ENCODE peak calls at places on chromosomes 5 and 9, in eight cellular contexts. X, Z, C, L, A, W, B and Y are unnamed samples.
A peak's percentile ranks its signal among the peaks of the same experiment; 100 is the strongest.

GRCh38 chr9:31674264-31674663 is 710.2 kb upstream of the ACO1 start:
- DNase-seq in X (no peak), Z (peak; percentile 12), C (no peak), L (no peak), A (no peak), W (no peak), B (no peak), Y (no peak)

GRCh38 chr9:34884732-34885131 is 73.4 kb upstream of the PHF24 start:
- DNase-seq in X (no peak), Z (no peak), C (no peak), L (no peak), A (no peak), W (no peak), B (no peak), Y (no peak)

GRCh38 chr5:65197899-65198776 is 283.6 kb downstream of the ADAMTS6 start:
- DNase-seq in X (no peak), Z (no peak), C (no peak), L (no peak), A (no peak), W (no peak), B (no peak), Y (no peak)

GRCh38 chr5:43193171-43193951 is 1.3 kb downstream of the NIM1K start:
- DNase-seq in X (peak; percentile 83), Z (peak; percentile 92), C (no peak), L (no peak), A (no peak), W (no peak), B (no peak), Y (no peak)

GRCh38 chr5:61805101-61805500 is 473.0 kb downstream of the ZSWIM6 start:
- DNase-seq in X (no peak), Z (peak; percentile 78), C (no peak), L (peak; percentile 24), A (no peak), W (no peak), B (no peak), Y (no peak)

GRCh38 chr9:79764377-79764776 is 192.6 kb downstream of the TLE4 start:
- DNase-seq in X (peak; percentile 96), Z (peak; percentile 98), C (no peak), L (no peak), A (peak; percentile 53), W (no peak), B (no peak), Y (no peak)

GRCh38 chr9:82991684-82992083 is 71.3 kb downstream of the RASEF start:
- DNase-seq in X (no peak), Z (peak; percentile 6), C (no peak), L (no peak), A (no peak), W (no peak), B (no peak), Y (no peak)

GRCh38 chr5:121976979-121977378 is 15.2 kb downstream of the SRFBP1 start:
- DNase-seq in X (no peak), Z (peak; percentile 24), C (no peak), L (no peak), A (no peak), W (no peak), B (no peak), Y (no peak)

DNA sequence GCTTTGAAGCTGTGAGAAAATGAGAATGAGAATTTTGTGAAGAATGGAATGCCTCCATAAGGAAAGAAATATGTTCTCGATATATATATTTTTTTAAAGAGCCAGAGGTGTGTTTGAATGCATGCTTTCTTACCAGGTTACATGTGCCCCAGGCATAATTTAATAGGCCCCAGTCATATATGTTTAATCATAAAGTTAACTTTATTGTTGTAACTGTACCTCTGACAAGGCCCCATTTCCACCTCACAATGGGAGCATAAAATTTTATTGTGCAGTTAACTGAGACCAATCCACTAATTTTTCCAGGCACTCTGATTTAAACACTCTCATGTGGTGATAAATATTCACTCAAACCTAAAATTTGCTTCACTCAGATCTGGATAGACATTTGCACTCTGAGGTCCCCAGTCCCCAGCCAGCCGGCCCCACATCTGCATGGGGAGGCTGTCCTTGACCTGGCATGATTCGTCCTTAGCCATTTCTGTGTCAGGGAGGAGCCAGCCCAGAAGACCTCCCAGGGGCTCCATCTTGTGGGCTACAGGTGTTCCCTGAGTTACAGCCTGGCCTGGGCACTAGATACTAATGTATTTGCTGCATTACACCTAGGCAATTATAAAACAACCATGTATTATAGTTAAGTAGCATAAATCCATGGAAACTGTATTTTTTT is 245.8 kb downstream of the MTRR start:
- DNase-seq in X (no peak), Z (no peak), C (no peak), L (no peak), A (no peak), W (peak; percentile 19), B (no peak), Y (no peak)
- TF ChIP-seq CTCF in X (no peak), Z (no peak), C (no peak), L (no peak), A (no peak), W (no peak), B (no peak), Y (no peak)

GRCh38 chr5:169808118-169808581 is 171.1 kb downstream of the DOCK2 start:
- DNase-seq in X (no peak), Z (no peak), C (no peak), L (no peak), A (no peak), W (no peak), B (no peak), Y (no peak)
- TF ChIP-seq CTCF in X (no peak), Z (no peak), C (no peak), L (no peak), A (no peak), W (no peak), B (no peak), Y (no peak)

GRCh38 chr5:75331095-75332090 is 5.6 kb upstream of the HMGCR start:
- DNase-seq in X (no peak), Z (no peak), C (no peak), L (no peak), A (no peak), W (no peak), B (no peak), Y (no peak)
- TF ChIP-seq CTCF in X (no peak), Z (no peak), C (no peak), L (no peak), A (no peak), W (no peak), B (peak; percentile 23), Y (no peak)

GRCh38 chr9:121239071-121239470 is 28.9 kb upstream of the GSN start:
- DNase-seq in X (no peak), Z (no peak), C (no peak), L (no peak), A (no peak), W (no peak), B (no peak), Y (no peak)
- TF ChIP-seq CTCF in X (no peak), Z (no peak), C (no peak), L (no peak), A (no peak), W (no peak), B (no peak), Y (no peak)

GRCh38 chr9:20941177-20941690 is 90.2 kb downstream of the HACD4 start:
- DNase-seq in X (no peak), Z (peak; percentile 73), C (no peak), L (peak; percentile 39), A (peak; percentile 47), W (peak; percentile 55), B (no peak), Y (no peak)
- TF ChIP-seq CTCF in X (peak; percentile 86), Z (peak; percentile 77), C (peak; percentile 71), L (peak; percentile 47), A (peak; percentile 75), W (peak; percentile 80), B (peak; percentile 89), Y (peak; percentile 89)

GRCh38 chr9:99732715-99733114 is 89.0 kb upstream of the NR4A3 start:
- DNase-seq in X (no peak), Z (no peak), C (no peak), L (no peak), A (no peak), W (no peak), B (no peak), Y (no peak)

GRCh38 chr9:99731950-99732349 is 89.7 kb upstream of the NR4A3 start:
- DNase-seq in X (no peak), Z (no peak), C (no peak), L (no peak), A (no peak), W (no peak), B (no peak), Y (no peak)

GRCh38 chr9:99743455-99743854 is 78.2 kb upstream of the NR4A3 start:
- DNase-seq in X (no peak), Z (no peak), C (no peak), L (no peak), A (no peak), W (no peak), B (no peak), Y (no peak)

GRCh38 chr9:99736291-99736690 is 85.4 kb upstream of the NR4A3 start:
- DNase-seq in X (no peak), Z (no peak), C (no peak), L (no peak), A (no peak), W (no peak), B (no peak), Y (no peak)

DNA sequence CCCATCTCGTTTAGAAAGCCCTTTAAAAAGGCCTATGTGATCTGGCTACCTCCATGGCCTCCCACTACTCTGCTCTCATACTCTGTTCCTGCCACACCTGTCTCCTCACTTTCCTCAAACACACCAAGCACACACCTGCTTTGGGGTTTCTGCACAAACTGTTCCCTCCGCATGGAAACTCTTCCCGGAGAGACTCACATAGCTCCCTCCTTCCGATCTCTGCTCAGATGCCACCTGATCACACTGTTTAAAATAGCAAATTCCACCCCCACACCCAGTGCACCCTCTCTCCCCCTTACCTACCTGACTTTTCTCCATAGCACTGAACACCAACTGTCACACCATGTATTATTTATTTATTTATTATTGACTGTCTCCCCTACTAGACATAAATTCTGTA is 84.0 kb upstream of the NR4A3 start:
- DNase-seq in X (no peak), Z (no peak), C (no peak), L (no peak), A (no peak), W (no peak), B (no peak), Y (no peak)
- TF ChIP-seq CTCF in X (no peak), Z (no peak), C (no peak), L (no peak), A (no peak), W (no peak), B (no peak), Y (no peak)

GRCh38 chr5:108260858-108261170 is 121.1 kb downstream of the FBXL17 start:
- DNase-seq in X (no peak), Z (no peak), C (no peak), L (no peak), A (no peak), W (no peak), B (no peak), Y (no peak)
- TF ChIP-seq CTCF in X (no peak), Z (no peak), C (no peak), L (peak; percentile 11), A (no peak), W (no peak), B (no peak), Y (no peak)

GRCh38 chr5:116736671-116737070 is 162.0 kb upstream of the SEMA6A start:
- DNase-seq in X (no peak), Z (no peak), C (no peak), L (no peak), A (no peak), W (no peak), B (no peak), Y (no peak)
- TF ChIP-seq CTCF in X (no peak), Z (no peak), C (no peak), L (no peak), A (no peak), W (no peak), B (no peak), Y (no peak)